ENCODE peak calls at places on chromosome X, in nine cellular contexts. P is WTC11; F is SW480; A is pons; O is endothelial cell; R is activated gamma-delta T cell treated with anti-CD3 and anti-CD28 coated beads, Interleukin-2, amount 50 U/mL, for 16 hours; T is pancreas; H is H9; S is stimulated activated naive CD8-positive, alpha-beta T cell treated with anti-CD3 and anti-CD28 coated beads, Interleukin-15, Interleukin-2, amounts not matched to agents 100 U/mL and 50 U/mL, for 24 hours. I is an unnamed sample.

GRCh38 chrX:77070108-77070918 is 376.9 kb upstream of the FGF16 start:
- DNase-seq in S (no peak), R (no peak), H (no peak), A (no peak), O (no peak), T (no peak), P (no peak), F (no peak), I (no peak)

GRCh38 chrX:20026278-20026677 is 35.4 kb upstream of the BCLAF3 start:
- DNase-seq in H (no peak), O (no peak), A (no peak), F (peak), T (no peak), P (no peak), S (no peak), R (no peak), I (no peak)

GRCh38 chrX:46686003-46686645 is 72.8 kb downstream of the SLC9A7 start:
- DNase-seq in O (peak), S (peak), T (no peak), R (peak), H (peak), P (peak), A (peak), F (peak), I (no peak)

GRCh38 chrX:17655232-17656034 is 81.9 kb upstream of the SCML1 start:
- DNase-seq in T (no peak), A (no peak), P (peak), S (peak), F (no peak), O (peak), R (no peak), H (peak), I (peak)

GRCh38 chrX:17932781-17933180 is 71.7 kb upstream of the RAI2 start:
- DNase-seq in R (no peak), H (no peak), P (no peak), O (no peak), F (no peak), A (no peak), T (no peak), S (no peak), I (no peak)

GRCh38 chrX:145817299-145817665 is 347 bp upstream of the SLITRK2 start:
- DNase-seq in S (no peak), T (no peak), O (no peak), A (peak), R (no peak), F (no peak), H (peak), P (no peak), I (no peak)

GRCh38 chrX:132983496-132983895 is 25.1 kb upstream of the HS6ST2 start:
- DNase-seq in T (no peak), O (no peak), H (no peak), P (no peak), F (no peak), A (no peak), R (no peak), S (no peak), I (no peak)

GRCh38 chrX:46152756-46153155 is 392.5 kb downstream of the ZNF674 start:
- DNase-seq in T (no peak), A (no peak), O (no peak), F (no peak), P (no peak), H (no peak), R (no peak), S (no peak), I (no peak)

GRCh38 chrX:104122829-104123228 is 10.5 kb downstream of the ZCCHC18 start:
- DNase-seq in A (no peak), T (no peak), O (no peak), R (no peak), H (no peak), P (no peak), F (no peak), S (no peak), I (no peak)